ENCODE peak calls at places on chromosome 22, in five cellular contexts. B is stomach, G is ovary, D is tibial nerve, E is A549. Q is an unnamed sample.

GRCh38 chr22:28977050-28977449 is 84.6 kb downstream of the C22orf31 start:
- DNase-seq in B (no peak), G (no peak), D (no peak), E (no peak), Q (no peak)

GRCh38 chr22:30318773-30319419 is 7.8 kb downstream of the TBC1D10A start:
- DNase-seq in B (no peak), G (no peak), D (no peak), E (no peak), Q (no peak)

GRCh38 chr22:37230673-37231405 is 13.2 kb downstream of the RAC2 start:
- DNase-seq in B (no peak), G (no peak), D (no peak), E (no peak), Q (no peak)

GRCh38 chr22:17267661-17268330 is 48.6 kb upstream of the ADA2 start:
- DNase-seq in B (no peak), G (no peak), D (no peak), E (no peak), Q (no peak)

GRCh38 chr22:19874307-19875060 is 19.8 kb upstream of the GNB1L start:
- DNase-seq in B (peak), G (peak), D (no peak), E (no peak), Q (peak)

GRCh38 chr22:23117275-23117674 is 24.5 kb downstream of the RSPH14 start:
- DNase-seq in B (no peak), G (peak), D (no peak), E (no peak), Q (no peak)

GRCh38 chr22:39721456-39722325 is 151.1 kb downstream of the CACNA1I start:
- DNase-seq in B (peak), G (no peak), D (no peak), E (no peak), Q (no peak)

GRCh38 chr22:38397189-38398097 is 57.6 kb downstream of the KCNJ4 start:
- DNase-seq in B (no peak), G (no peak), D (peak), E (no peak), Q (no peak)

GRCh38 chr22:25644122-25644521 is 79.6 kb downstream of the GRK3 start:
- DNase-seq in B (no peak), G (no peak), D (no peak), E (no peak), Q (no peak)

GRCh38 chr22:48718818-48719500 is 1108.7 kb downstream of the BRD1 start:
- DNase-seq in B (no peak), G (no peak), D (no peak), E (no peak), Q (peak)

DNA sequence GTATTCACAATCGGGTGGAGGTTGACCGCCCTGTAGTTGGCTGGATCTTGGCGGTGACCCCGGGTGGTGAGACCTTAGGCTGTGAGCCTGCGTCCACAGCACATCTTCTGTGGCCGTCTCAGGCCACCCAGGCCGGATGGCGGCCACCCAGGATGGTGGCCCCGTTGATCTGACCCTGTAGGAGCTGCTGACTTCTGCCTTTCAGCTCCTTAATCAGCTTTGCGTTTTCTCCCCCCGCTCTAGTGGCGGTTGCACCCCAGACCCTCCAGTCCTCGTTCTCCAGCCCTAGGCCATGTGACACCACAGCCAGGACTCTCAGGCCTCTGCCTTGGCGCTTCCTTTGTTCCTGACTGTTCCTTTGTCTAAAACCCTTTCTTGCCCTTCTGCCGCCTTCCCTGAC is 244.0 kb downstream of the TBC1D22A start:
- DNase-seq in B (no peak), G (no peak), D (no peak), E (no peak), Q (peak)
- TF ChIP-seq CTCF in B (no peak), G (no peak), D (no peak), E (no peak), Q (no peak)

GRCh38 chr22:36155702-36156101 is 4.9 kb downstream of the APOL3 start:
- DNase-seq in B (peak), G (peak), D (peak), E (no peak), Q (peak)
- TF ChIP-seq EP300 in B (peak), G (peak), D (peak), E (no peak), Q (no peak)

GRCh38 chr22:20951932-20952380 is 15.1 kb upstream of the AIFM3 start:
- DNase-seq in B (no peak), G (no peak), D (no peak), E (no peak), Q (no peak)
- TF ChIP-seq CTCF in B (no peak), G (no peak), D (no peak), E (no peak), Q (no peak)

DNA sequence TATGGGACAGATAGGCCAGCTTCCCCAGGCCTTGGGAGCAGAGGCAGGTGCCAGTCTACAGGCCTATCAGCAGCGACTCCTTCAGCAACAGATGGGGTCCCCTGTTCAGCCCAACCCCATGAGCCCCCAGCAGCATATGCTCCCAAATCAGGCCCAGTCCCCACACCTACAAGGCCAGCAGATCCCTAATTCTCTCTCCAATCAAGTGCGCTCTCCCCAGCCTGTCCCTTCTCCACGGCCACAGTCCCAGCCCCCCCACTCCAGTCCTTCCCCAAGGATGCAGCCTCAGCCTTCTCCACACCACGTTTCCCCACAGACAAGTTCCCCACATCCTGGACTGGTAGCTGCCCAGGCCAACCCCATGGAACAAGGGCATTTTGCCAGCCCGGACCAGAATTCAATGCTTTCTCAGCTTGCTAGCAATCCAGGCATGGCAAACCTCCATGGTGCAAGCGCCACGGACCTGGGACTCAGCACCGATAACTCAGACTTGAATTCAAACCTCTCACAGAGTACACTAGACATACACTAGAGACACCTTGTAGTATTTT is 26.6 kb upstream of the L3MBTL2 start:
- DNase-seq in B (no peak), G (peak), D (peak), E (no peak), Q (peak)
- TF ChIP-seq EP300 in B (no peak), G (no peak), D (peak), E (no peak), Q (no peak)

GRCh38 chr22:50542416-50542927 is 3.2 kb upstream of the KLHDC7B start:
- DNase-seq in B (no peak), G (no peak), D (no peak), E (no peak), Q (no peak)
- TF ChIP-seq CTCF in B (no peak), G (no peak), D (no peak), E (no peak), Q (no peak)

GRCh38 chr22:31857247-31857646 is 87.1 kb upstream of the YWHAH start:
- DNase-seq in B (no peak), G (no peak), D (no peak), E (no peak), Q (no peak)
- TF ChIP-seq EP300 in B (no peak), G (no peak), D (no peak), E (no peak), Q (no peak)

GRCh38 chr22:42315392-42315756 is 44.9 kb upstream of the TCF20 start:
- DNase-seq in B (no peak), G (no peak), D (no peak), E (no peak), Q (no peak)

GRCh38 chr22:42313204-42313603 is 42.8 kb upstream of the TCF20 start:
- DNase-seq in B (no peak), G (no peak), D (no peak), E (no peak), Q (no peak)

GRCh38 chr22:42314709-42315391 is 44.4 kb upstream of the TCF20 start:
- DNase-seq in B (no peak), G (no peak), D (no peak), E (no peak), Q (no peak)

GRCh38 chr22:42316988-42317387 is 46.5 kb upstream of the TCF20 start:
- DNase-seq in B (peak), G (no peak), D (peak), E (no peak), Q (peak)

DNA sequence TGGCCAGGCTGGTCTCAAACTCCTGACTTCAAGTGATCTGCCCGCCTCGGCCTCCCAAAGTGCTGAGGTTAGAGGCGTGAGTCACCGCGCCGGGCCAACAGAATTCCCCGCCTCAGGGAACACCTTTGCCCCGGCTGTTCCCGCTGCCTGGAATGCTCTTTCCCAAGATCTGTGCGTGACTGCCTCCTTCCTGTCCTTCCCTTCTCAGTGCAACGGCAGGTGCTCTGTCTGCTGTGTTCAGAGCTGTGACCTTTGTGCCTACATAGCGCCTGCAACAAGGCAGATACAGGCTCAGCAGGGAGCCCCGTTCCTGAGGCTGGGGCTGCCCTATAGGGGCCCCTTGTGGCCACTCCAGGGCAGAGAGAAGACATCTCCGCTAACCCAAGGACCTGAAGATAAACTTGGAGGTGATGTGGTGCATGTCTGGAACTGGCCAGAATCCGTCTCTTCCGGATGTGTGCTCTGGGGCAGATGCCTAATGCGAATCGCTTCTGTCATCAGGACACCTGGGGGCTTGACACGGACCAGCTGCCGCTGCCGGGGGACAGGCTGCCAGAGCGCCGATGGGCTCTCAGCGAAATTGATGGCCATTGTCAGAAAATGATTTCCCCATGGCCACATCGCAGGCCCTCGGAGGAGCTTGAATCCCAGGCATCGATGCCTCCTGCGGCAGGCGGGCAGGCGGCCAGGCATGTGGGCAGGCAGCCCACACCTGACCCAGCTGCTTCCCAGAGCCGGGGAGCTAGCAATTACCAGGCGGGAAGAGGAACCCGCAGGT is 43.5 kb upstream of the TCF20 start:
- DNase-seq in B (peak), G (no peak), D (no peak), E (peak), Q (peak)
- TF ChIP-seq CTCF in B (peak), G (peak), D (no peak), E (peak), Q (peak)